ENCODE peak calls at places on chromosomes 3 and 15, in seven cellular contexts. N is uterus; D is breast epithelium; X is naive thymus-derived CD4-positive, alpha-beta T cell; F is BE2C; W is OCI-LY7; E is psoas muscle. Z is an unnamed sample. For H3K9me3, the result is how much of the 10 kb centered on the place peaks cover.

GRCh38 chr15:37773111-37773860 is 161.2 kb upstream of the TMCO5A start:
- DNase-seq in N (no peak), E (no peak), F (no peak), D (no peak), W (no peak), X (no peak), Z (no peak)

GRCh38 chr3:132285620-132285945 is 31.6 kb upstream of the ACP3 start:
- DNase-seq in X (no peak), W (no peak), E (no peak), N (no peak), F (no peak), D (no peak), Z (no peak)

GRCh38 chr15:42364529-42364928 is 5.2 kb downstream of the CAPN3 start:
- DNase-seq in N (no peak), X (no peak), W (no peak), E (no peak), D (no peak), F (peak), Z (no peak)

GRCh38 chr15:66573719-66574641 is 8.2 kb upstream of the LCTL start:
- DNase-seq in D (no peak), E (no peak), X (no peak), W (no peak), F (no peak), N (no peak), Z (no peak)

GRCh38 chr15:69554321-69554961 is 101.8 kb downstream of the RPLP1 start:
- DNase-seq in X (no peak), N (no peak), W (no peak), D (no peak), E (no peak), F (no peak), Z (no peak)

GRCh38 chr3:186214670-186215069 is 105.8 kb upstream of the ETV5 start:
- DNase-seq in X (no peak), F (no peak), D (no peak), E (no peak), W (no peak), N (no peak), Z (no peak)

GRCh38 chr15:68113751-68114150 is 59.6 kb downstream of the PIAS1 start:
- DNase-seq in D (no peak), F (no peak), W (no peak), N (no peak), E (no peak), X (no peak), Z (no peak)

GRCh38 chr3:184169896-184170875 is 4.5 kb upstream of the AP2M1 start:
- DNase-seq in E (no peak), W (no peak), D (no peak), N (no peak), F (no peak), X (no peak), Z (no peak)

GRCh38 chr15:35958021-35958420 is 412.1 kb upstream of the DPH6 start:
- DNase-seq in N (no peak), W (no peak), X (no peak), D (no peak), F (peak), E (no peak), Z (no peak)

GRCh38 chr3:112650472-112650871 is 9.5 kb upstream of the CCDC80 start:
- DNase-seq in X (no peak), E (no peak), N (no peak), W (no peak), F (no peak), D (no peak), Z (no peak)

GRCh38 chr3:154247806-154248480 is 76.3 kb downstream of the DHX36 start:
- DNase-seq in E (no peak), N (no peak), X (no peak), W (no peak), F (no peak), D (no peak), Z (no peak)

GRCh38 chr3:132550579-132551305 is 46.3 kb upstream of the ACKR4 start:
- DNase-seq in X (no peak), E (no peak), N (no peak), W (no peak), F (no peak), D (no peak), Z (no peak)

GRCh38 chr15:60412807-60413597 is 15.2 kb upstream of the ANXA2 start:
- DNase-seq in W (no peak), X (no peak), E (no peak), N (no peak), D (no peak), F (no peak), Z (no peak)

DNA sequence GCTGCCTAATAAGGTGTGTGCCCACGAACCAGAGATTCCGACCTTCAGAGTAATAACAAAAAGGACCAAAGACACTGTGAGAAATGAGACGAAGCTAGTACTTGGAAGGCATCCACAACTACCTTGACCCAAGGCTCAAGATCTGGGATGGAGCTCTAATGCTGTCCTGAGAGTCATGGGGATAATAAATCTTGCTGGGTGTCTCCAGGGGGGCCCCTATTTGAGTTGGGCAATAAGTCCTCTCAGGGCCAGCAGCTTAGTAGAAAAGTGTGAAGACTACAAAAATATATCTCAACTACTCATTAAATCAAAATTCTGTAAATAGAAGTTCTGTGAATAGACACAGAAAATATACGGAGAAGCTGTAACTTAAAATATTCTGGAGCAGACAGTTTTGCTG is 2.9 kb upstream of the NDN start:
- DNase-seq in E (no peak), W (no peak), D (no peak), X (no peak), N (peak), F (no peak), Z (no peak)
- H3K9me3 ChIP-seq in E (under half), W (under half), D (under half), X (under half), N (under half), F (under half), Z (under half)

DNA sequence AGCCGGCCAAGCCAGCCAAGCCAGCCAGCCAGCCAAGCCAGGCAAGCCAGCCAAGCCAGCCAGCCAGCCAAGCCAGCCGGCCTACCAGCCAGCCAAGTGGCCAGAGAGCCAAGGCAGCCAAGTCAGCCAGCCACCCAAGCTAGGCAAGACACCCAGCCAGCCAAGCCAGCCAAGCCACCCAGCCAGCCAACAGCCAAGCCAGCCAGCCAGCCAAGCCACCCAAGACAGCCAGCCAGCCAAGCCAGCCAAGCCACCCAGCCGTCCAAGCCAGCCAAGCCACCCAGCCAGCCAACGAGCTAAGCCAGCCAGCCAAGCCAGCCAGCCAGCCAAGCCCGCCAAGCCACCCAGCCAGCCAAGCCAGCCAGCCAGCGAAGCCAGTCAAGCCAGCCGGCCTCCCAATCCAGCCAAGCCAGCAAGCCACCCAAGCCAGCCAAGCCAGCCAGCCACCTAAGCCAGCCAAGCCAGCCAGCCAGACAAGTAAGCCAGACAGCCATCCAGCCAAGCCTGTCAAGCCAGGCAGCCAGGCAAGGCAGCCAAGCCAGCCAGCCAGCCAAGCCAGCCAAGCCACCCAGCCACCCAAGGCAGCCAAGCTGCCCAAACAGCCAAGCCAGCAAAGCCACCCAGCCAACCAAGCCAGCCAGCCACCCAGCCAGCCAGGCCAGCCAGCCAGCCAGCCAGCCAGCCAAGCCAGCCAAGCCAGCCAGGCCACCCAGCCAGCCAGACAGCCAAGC is 200.5 kb downstream of the GOLGA6L6 start:
- DNase-seq in N (peak), E (peak), X (peak), D (peak), W (no peak), F (peak), Z (peak)
- H3K9me3 ChIP-seq in N (under half), E (under half), X (under half), D (under half), W (under half), F (under half), Z (under half)

DNA sequence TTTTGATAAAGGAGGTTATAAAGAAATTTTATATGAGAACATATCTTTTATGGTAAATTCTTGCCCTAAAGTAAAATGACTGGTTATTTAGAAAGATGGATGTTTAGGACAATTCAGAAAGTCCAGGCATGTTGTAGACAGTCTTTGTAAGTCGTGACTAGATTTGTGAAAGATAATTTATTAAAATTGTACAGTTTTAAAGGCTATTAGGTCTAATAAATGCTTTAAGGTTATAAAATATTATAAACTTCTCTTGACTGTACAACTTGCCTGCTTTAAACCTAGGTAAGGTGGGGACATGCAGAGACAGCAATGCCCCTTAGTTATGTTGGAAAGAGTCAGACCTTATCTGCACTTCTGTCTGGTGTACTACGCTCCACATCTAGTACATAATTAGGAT is 933.5 kb downstream of the SI start:
- DNase-seq in N (no peak), D (no peak), F (no peak), X (no peak), W (no peak), E (no peak), Z (no peak)
- H3K9me3 ChIP-seq in N (under half), D (under half), F (under half), X (under half), W (under half), E (under half), Z (under half)

GRCh38 chr3:20822251-20822650 is 636.2 kb upstream of the SGO1 start:
- DNase-seq in W (no peak), D (no peak), N (no peak), X (no peak), F (no peak), E (no peak), Z (no peak)
- H3K9me3 ChIP-seq in W (under half), D (under half), N (under half), X (under half), F (under half), E (under half), Z (under half)